ENCODE peak calls at places on chromosomes 16 and 17, in four cellular contexts. W, I, C and G are unnamed samples.

GRCh38 chr17:9237661-9238301 is 216.5 kb downstream of the NTN1 start:
- DNase-seq in W (no peak), I (no peak), C (no peak), G (no peak)

GRCh38 chr16:2076072-2076865 is 28.5 kb downstream of the TSC2 start:
- DNase-seq in W (no peak), I (no peak), C (no peak), G (no peak)

GRCh38 chr17:1783834-1784611 is 22.2 kb downstream of the SERPINF1 start:
- DNase-seq in W (peak), I (peak), C (peak), G (peak)

GRCh38 chr17:9434502-9435113 is 141.0 kb downstream of the STX8 start:
- DNase-seq in W (no peak), I (no peak), C (no peak), G (no peak)

GRCh38 chr17:62565817-62566216 is 61.7 kb upstream of the MRC2 start:
- DNase-seq in W (no peak), I (no peak), C (no peak), G (no peak)

GRCh38 chr17:49633762-49634486 is 44.0 kb downstream of the SPOP start:
- DNase-seq in W (no peak), I (no peak), C (peak), G (peak)

GRCh38 chr16:68910051-68910450 is 66.7 kb downstream of the TANGO6 start:
- DNase-seq in W (no peak), I (no peak), C (no peak), G (no peak)

GRCh38 chr16:47061204-47061603 is 82.5 kb downstream of the NETO2 start:
- DNase-seq in W (no peak), I (no peak), C (no peak), G (no peak)

GRCh38 chr16:19008770-19009169 is 25.0 kb downstream of the TMC7 start:
- DNase-seq in W (no peak), I (no peak), C (no peak), G (no peak)

GRCh38 chr16:50684823-50685455 is 3.8 kb upstream of the SNX20 start:
- DNase-seq in W (no peak), I (no peak), C (no peak), G (no peak)

GRCh38 chr16:55563797-55564196 is 2.7 kb upstream of the CAPNS2 start:
- DNase-seq in W (no peak), I (no peak), C (no peak), G (no peak)

GRCh38 chr17:6476834-6477210 is 32.6 kb downstream of the PIMREG start:
- DNase-seq in W (no peak), I (no peak), C (no peak), G (no peak)

GRCh38 chr16:57614546-57615343 is 13.7 kb upstream of the ADGRG1 start:
- DNase-seq in W (no peak), I (no peak), C (no peak), G (no peak)

GRCh38 chr16:67169642-67170167 is 633 bp upstream of the NOL3 start:
- DNase-seq in W (peak), I (no peak), C (peak), G (peak)

GRCh38 chr16:89303604-89304003 is 86.1 kb downstream of the ZNF778 start:
- DNase-seq in W (no peak), I (no peak), C (peak), G (peak)

GRCh38 chr16:75225678-75226515 is 7.1 kb downstream of the CTRB1 start:
- DNase-seq in W (no peak), I (no peak), C (no peak), G (no peak)

GRCh38 chr17:43341705-43342600 is 56.8 kb upstream of the ARL4D start:
- DNase-seq in W (no peak), I (no peak), C (no peak), G (no peak)

GRCh38 chr17:20997711-20998570 is 44.9 kb downstream of the USP22 start:
- DNase-seq in W (no peak), I (no peak), C (peak), G (no peak)

GRCh38 chr17:55391764-55392467 is 29.7 kb downstream of the MMD start:
- DNase-seq in W (no peak), I (no peak), C (no peak), G (no peak)

GRCh38 chr17:27793168-27793905 is 7.0 kb downstream of the NOS2 start:
- DNase-seq in W (no peak), I (no peak), C (peak), G (peak)

GRCh38 chr17:49035470-49036269 is 38.5 kb downstream of the IGF2BP1 start:
- DNase-seq in W (peak), I (peak), C (no peak), G (no peak)

GRCh38 chr16:85380002-85380395 is 233.1 kb upstream of the GSE1 start:
- DNase-seq in W (no peak), I (no peak), C (no peak), G (no peak)